ENCODE peak calls at places on chromosomes 6 and 20, in four cellular contexts. Z is AG10803, T is GM23338, F is neural progenitor cell. R is an unnamed sample.

GRCh38 chr6:13351271-13351670 is 22.9 kb upstream of the TBC1D7 start:
- DNase-seq in Z (no peak), T (peak), F (peak), R (no peak)

GRCh38 chr6:36735110-36735971 is 37.7 kb downstream of the RAB44 start:
- DNase-seq in Z (peak), F (no peak), T (peak), R (no peak)

GRCh38 chr6:36216559-36216958 is 20.0 kb downstream of the BRPF3 start:
- DNase-seq in T (no peak), Z (peak), F (no peak), R (no peak)

GRCh38 chr20:47224300-47224791 is 132.2 kb downstream of the ZMYND8 start:
- DNase-seq in T (no peak), Z (no peak), F (no peak), R (no peak)

GRCh38 chr6:163866192-163866591 is 451.7 kb downstream of the QKI start:
- DNase-seq in F (no peak), T (peak), Z (no peak), R (no peak)

GRCh38 chr6:21745543-21746337 is 152.2 kb downstream of the SOX4 start:
- DNase-seq in Z (no peak), T (peak), F (no peak), R (no peak)

GRCh38 chr20:24756292-24757025 is 192.6 kb upstream of the CST7 start:
- DNase-seq in F (no peak), Z (no peak), T (no peak), R (no peak)

GRCh38 chr20:37801921-37802320 is 101.0 kb upstream of the VSTM2L start:
- DNase-seq in F (no peak), T (no peak), Z (no peak), R (no peak)

GRCh38 chr6:127854009-127854408 is 46.8 kb downstream of the THEMIS start:
- DNase-seq in F (no peak), T (no peak), Z (no peak), R (no peak)

GRCh38 chr6:21596379-21597242 is 3.1 kb downstream of the SOX4 start:
- DNase-seq in T (peak), Z (peak), F (peak), R (peak)

GRCh38 chr6:140340795-140341194 is 966.3 kb upstream of the CITED2 start:
- DNase-seq in F (no peak), T (no peak), Z (no peak), R (no peak)

GRCh38 chr20:37734228-37734980 is 40.6 kb downstream of the CTNNBL1 start:
- DNase-seq in Z (peak), F (no peak), T (no peak), R (no peak)